ENCODE peak calls at places on chromosomes 11 and 22, in four cellular contexts. H is spleen, U is upper lobe of left lung, J is GM23338. N is an unnamed sample.

GRCh38 chr11:45974806-45975205 is 52.4 kb downstream of the LARGE2 start:
- DNase-seq in U (no peak), J (no peak), H (no peak), N (no peak)

GRCh38 chr22:22810018-22810427 is 77.6 kb upstream of the IGLL5 start:
- DNase-seq in U (no peak), H (peak), J (no peak), N (no peak)

GRCh38 chr11:110715541-110715940 is 3.3 kb upstream of the ARHGAP20 start:
- DNase-seq in U (no peak), H (no peak), J (no peak), N (no peak)

GRCh38 chr11:13668957-13669521 is 571 bp downstream of the FAR1 start:
- DNase-seq in J (peak), H (peak), U (peak), N (no peak)

GRCh38 chr22:36277482-36278291 is 24.8 kb downstream of the APOL1 start:
- DNase-seq in J (peak), U (peak), H (peak), N (peak)

GRCh38 chr22:49426098-49426497 is 401.6 kb downstream of the BRD1 start:
- DNase-seq in U (no peak), J (no peak), H (no peak), N (no peak)

GRCh38 chr11:94664336-94664735 is 97.2 kb downstream of the PIWIL4 start:
- DNase-seq in H (no peak), U (no peak), J (no peak), N (no peak)

GRCh38 chr11:27213232-27213660 is 149.8 kb downstream of the CCDC34 start:
- DNase-seq in H (no peak), J (no peak), U (no peak), N (no peak)

GRCh38 chr11:67665537-67666302 is 8.7 kb downstream of the ALDH3B2 start:
- DNase-seq in H (no peak), J (no peak), U (peak), N (no peak)

GRCh38 chr11:19279455-19279854 is 38.7 kb upstream of the E2F8 start:
- DNase-seq in H (no peak), U (no peak), J (peak), N (no peak)

GRCh38 chr11:9787981-9788521 is 124.2 kb downstream of the SWAP70 start:
- DNase-seq in H (no peak), U (no peak), J (no peak), N (no peak)

GRCh38 chr11:47176328-47177228 is at the start of gene ARFGAP2:
- DNase-seq in H (peak), U (peak), J (peak), N (peak)

GRCh38 chr22:21937821-21938070 is 14.9 kb downstream of the PPM1F start:
- DNase-seq in J (no peak), H (no peak), U (no peak), N (no peak)

GRCh38 chr22:19846620-19847344 is 7.9 kb downstream of the GNB1L start:
- DNase-seq in J (no peak), H (no peak), U (no peak), N (no peak)
- TF ChIP-seq POLR2AphosphoS5 in J (no peak), H (no peak), U (no peak), N (no peak)

GRCh38 chr11:38687008-38687407 is 2089.0 kb upstream of the RAG2 start:
- DNase-seq in U (no peak), J (no peak), H (no peak), N (no peak)

GRCh38 chr11:38680166-38680565 is 2082.1 kb upstream of the RAG2 start:
- DNase-seq in H (no peak), U (no peak), J (no peak), N (no peak)

GRCh38 chr11:38680746-38681145 is 2082.7 kb upstream of the RAG2 start:
- DNase-seq in J (no peak), H (no peak), U (no peak), N (no peak)

GRCh38 chr11:38683484-38683883 is 2085.4 kb upstream of the RAG2 start:
- DNase-seq in J (no peak), U (no peak), H (no peak), N (no peak)
- TF ChIP-seq POLR2AphosphoS5 in J (no peak), U (no peak), H (no peak), N (no peak)

GRCh38 chr11:64007160-64007628 is 21.0 kb downstream of the OTUB1 start:
- DNase-seq in U (no peak), H (no peak), J (peak), N (no peak)
- TF ChIP-seq POLR2AphosphoS5 in U (no peak), H (no peak), J (peak), N (no peak)

DNA sequence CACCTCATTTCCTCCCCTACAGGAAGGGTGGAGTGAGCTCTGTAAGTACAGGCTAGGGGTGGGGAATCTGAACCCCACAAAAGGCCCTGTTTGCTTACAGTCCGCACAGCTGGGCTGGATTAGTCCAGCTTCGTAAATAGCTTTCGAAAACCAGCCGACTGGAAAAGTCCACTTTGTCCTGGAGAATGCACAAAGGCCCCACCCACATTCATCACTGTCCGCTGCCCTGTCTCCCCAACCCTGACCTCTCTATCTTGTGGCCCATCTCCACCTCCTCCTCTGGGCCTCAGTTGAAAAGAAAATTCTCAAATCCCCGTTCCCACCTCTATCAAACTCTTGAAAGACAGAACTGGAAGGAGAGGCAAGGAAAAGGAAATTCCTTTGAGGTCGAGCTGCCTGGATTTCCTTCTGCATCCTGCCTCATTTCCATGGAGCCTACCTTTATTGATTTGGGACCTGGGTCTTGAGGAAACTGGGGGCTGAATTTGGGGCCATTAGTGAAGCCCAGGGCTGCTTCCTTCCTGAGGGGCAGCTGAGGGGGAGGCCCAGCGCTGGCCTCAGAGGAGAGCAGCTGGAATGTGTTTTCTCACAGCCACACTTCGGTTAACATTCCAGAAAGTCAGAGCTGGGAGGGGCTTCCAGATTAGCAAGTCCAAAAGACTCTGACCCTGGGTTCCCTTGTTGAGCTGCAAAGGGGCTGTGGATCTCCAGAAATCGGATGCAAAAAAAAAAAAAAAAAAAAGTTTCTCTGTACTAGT is 147.6 kb downstream of the FBXO7 start:
- DNase-seq in J (peak), H (peak), U (peak), N (no peak)
- TF ChIP-seq POLR2AphosphoS5 in J (no peak), H (no peak), U (peak), N (no peak)

DNA sequence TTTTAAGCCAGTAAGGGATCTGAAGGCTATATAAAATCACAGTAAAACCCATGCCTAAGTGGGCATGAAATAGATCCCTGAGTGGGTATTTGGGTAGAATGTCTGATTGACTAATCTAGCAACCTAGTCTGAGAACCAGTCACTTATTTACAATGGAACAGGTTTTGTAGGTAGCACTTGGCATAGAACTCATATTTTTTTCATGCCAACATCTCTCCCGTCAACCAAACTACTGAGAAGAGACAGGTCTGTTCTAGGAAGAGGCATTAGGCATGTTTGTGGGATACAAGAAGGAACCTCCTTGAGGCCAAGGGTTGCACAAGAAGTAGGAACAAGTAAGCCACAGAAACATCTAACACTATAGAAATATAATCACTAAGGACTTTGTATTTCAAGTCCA is 840.4 kb upstream of the TENM4 start:
- DNase-seq in H (no peak), J (no peak), U (no peak), N (no peak)
- TF ChIP-seq POLR2AphosphoS5 in H (no peak), J (no peak), U (no peak), N (no peak)

GRCh38 chr11:2108675-2109481 is 30.3 kb downstream of the IGF2 start:
- DNase-seq in H (peak), U (no peak), J (no peak), N (no peak)

GRCh38 chr11:2107521-2107920 is 31.7 kb downstream of the IGF2 start:
- DNase-seq in J (no peak), H (peak), U (no peak), N (no peak)

GRCh38 chr11:2107941-2108630 is 31.1 kb downstream of the IGF2 start:
- DNase-seq in J (no peak), U (no peak), H (peak), N (no peak)

GRCh38 chr11:2110521-2110920 is 28.7 kb downstream of the IGF2 start:
- DNase-seq in J (no peak), U (no peak), H (no peak), N (no peak)

GRCh38 chr11:2109541-2110019 is 29.6 kb downstream of the IGF2 start:
- DNase-seq in H (no peak), J (peak), U (no peak), N (no peak)
- TF ChIP-seq POLR2AphosphoS5 in H (peak), J (no peak), U (no peak), N (no peak)